ENCODE peak calls at places on chromosome X, in five cellular contexts. S is body of pancreas, U is adrenal gland, N is breast epithelium, I is GM12878. J is an unnamed sample.
A peak's percentile ranks its signal among the peaks of the same experiment; 100 is the strongest.

GRCh38 chrX:24262309-24262708 is 51.6 kb downstream of the SUPT20HL2 start:
- DNase-seq in N (no peak), I (no peak), U (no peak), S (no peak), J (no peak)

GRCh38 chrX:34849371-34849770 is 93.2 kb upstream of the FAM47B start:
- DNase-seq in S (no peak), I (no peak), N (no peak), U (no peak), J (no peak)

GRCh38 chrX:45187731-45188130 is 12.9 kb downstream of the DIPK2B start:
- DNase-seq in S (no peak), N (no peak), I (no peak), U (no peak), J (no peak)

GRCh38 chrX:133988010-133988409 is 2.6 kb upstream of the GPC3 start:
- DNase-seq in N (no peak), U (no peak), I (no peak), S (no peak), J (no peak)

GRCh38 chrX:136147320-136147901 is at the start of gene FHL1:
- DNase-seq in S (peak; percentile 36), U (peak; percentile 24), I (no peak), N (no peak), J (peak; percentile 57)

GRCh38 chrX:84339507-84340364 is 151.7 kb upstream of the RPS6KA6 start:
- DNase-seq in S (no peak), I (no peak), U (no peak), N (no peak), J (no peak)

GRCh38 chrX:110003167-110004156 is 548 bp downstream of the TMEM164 start:
- DNase-seq in S (peak; percentile 46), U (no peak), N (no peak), I (no peak), J (peak; percentile 39)

GRCh38 chrX:39616098-39616729 is 481.5 kb downstream of the BCOR start:
- DNase-seq in S (no peak), U (no peak), N (no peak), I (peak; percentile 24), J (no peak)

GRCh38 chrX:9905721-9906120 is 61.4 kb upstream of the CLDN34 start:
- DNase-seq in N (no peak), S (no peak), I (no peak), U (no peak), J (no peak)

GRCh38 chrX:82081027-82081426 is 879.1 kb downstream of the SH3BGRL start:
- DNase-seq in N (no peak), I (no peak), U (no peak), S (no peak), J (no peak)

GRCh38 chrX:147899715-147900114 is 12.0 kb upstream of the FMR1 start:
- DNase-seq in S (no peak), N (no peak), U (no peak), I (no peak), J (no peak)

GRCh38 chrX:17621566-17622270 is 115.6 kb upstream of the SCML1 start:
- DNase-seq in U (no peak), S (no peak), I (no peak), N (no peak), J (no peak)

GRCh38 chrX:152898442-152898841 is 575 bp downstream of the ZNF185 start:
- DNase-seq in I (no peak), N (no peak), S (no peak), U (no peak), J (no peak)
- H3K4me1 ChIP-seq in I (no peaks in the 10 kb centered on the region), N (no peaks in the 10 kb centered on the region), S (peaks cover 4% of the 10 kb centered on the region), U (no peaks in the 10 kb centered on the region), J (no peaks in the 10 kb centered on the region)

DNA sequence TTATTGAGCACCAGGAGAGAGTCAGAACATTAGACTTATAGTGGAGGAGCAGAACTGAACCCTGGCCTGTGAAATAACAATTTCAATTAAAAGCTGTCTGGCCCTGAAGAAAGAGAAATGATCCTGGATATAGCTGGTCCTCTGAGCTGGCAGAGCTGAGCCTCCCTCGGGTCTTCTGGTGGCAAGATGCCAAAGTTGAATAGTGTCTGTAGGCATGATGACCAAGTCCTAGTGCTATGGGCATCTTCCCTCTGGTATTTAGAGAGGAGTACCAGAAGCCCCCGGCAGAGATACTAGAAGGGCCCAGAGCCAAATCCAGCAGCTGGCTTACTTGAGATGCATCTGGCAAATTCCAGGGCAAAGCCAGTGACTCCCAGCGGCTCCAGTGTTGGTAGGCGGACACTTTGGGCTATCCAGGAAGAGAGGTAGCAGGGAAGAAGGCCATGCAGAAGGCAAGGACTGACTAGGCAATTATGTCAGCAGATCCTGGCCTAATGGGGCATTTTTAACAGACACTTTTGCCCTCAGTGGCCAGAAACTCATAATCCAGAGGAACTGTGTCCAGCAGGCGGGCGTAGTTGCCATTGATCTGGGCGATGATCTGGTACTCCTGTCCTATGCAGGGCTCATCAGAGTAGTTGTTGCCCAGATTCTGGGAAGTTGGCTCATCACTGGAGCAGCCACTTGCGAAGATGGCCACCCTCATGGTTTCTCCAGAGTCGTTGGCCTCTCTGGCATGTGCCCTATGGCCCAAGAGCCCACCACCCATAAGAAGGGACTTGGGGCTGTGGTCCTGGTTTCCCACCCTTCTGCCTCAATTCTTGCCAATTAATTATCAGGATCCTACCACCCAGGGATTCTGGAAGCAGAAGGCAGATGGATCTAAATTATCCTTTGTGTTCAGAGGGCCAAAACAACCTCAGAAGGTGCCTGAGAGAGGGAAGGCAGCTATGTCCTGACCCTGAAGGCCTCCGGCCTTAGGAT is 17.8 kb downstream of the VSIG4 start:
- DNase-seq in S (no peak), N (no peak), U (no peak), I (no peak), J (no peak)
- H3K27ac ChIP-seq in S (no peak overlapping the region), N (no peak overlapping the region), U (no peak overlapping the region), I (no peak overlapping the region), J (no peak overlapping the region)

GRCh38 chrX:11427082-11428033 is 134.1 kb downstream of the AMELX start:
- DNase-seq in I (no peak), S (peak; percentile 38), U (peak; percentile 20), N (no peak), J (peak; percentile 43)
- TF ChIP-seq POLR2A in I (no peak), S (no peak), U (no peak), N (no peak), J (no peak)

DNA sequence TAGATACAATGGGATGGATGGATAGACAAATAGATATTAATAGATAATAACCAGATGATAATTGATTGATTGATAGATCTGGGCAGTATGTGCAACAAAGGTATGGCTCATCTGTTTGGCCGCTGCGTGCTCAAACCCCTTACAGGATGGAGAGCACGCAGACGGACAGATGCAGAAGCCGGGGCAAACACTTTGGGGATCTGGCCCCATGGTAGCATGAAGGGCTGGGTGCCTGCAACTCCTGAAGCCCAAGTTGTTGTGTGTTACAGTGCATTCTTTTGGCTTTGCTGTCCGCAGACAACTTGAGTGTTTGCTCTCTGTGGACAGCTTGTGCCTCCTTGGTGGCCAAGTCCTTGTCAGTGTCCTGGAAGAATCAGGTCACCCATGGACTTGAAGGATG is 10.6 kb upstream of the DHRSX start:
- DNase-seq in N (no peak), I (no peak), U (no peak), S (no peak), J (no peak)
- H3K4me1 ChIP-seq in N (no peaks in the 10 kb centered on the region), I (peaks cover 24% of the 10 kb centered on the region), U (no peaks in the 10 kb centered on the region), S (peaks cover 10% of the 10 kb centered on the region), J (no peaks in the 10 kb centered on the region)

GRCh38 chrX:72330131-72330530 is 24.4 kb upstream of the CITED1 start:
- DNase-seq in N (no peak), S (no peak), I (no peak), U (no peak), J (no peak)
- H3K27ac ChIP-seq in N (no peak overlapping the region), S (no peak overlapping the region), I (no peak overlapping the region), U (no peak overlapping the region), J (no peak overlapping the region)

GRCh38 chrX:154437971-154438893 is 1.3 kb downstream of the GDI1 start:
- DNase-seq in I (no peak), U (no peak), N (no peak), S (no peak), J (no peak)
- TF ChIP-seq POLR2A in I (no peak), U (no peak), N (no peak), S (no peak), J (no peak)

GRCh38 chrX:69284491-69284890 is 119.2 kb upstream of the PJA1 start:
- DNase-seq in N (no peak), I (no peak), U (no peak), S (no peak), J (no peak)

GRCh38 chrX:69282893-69283690 is 117.8 kb upstream of the PJA1 start:
- DNase-seq in S (no peak), N (no peak), U (no peak), I (no peak), J (no peak)

GRCh38 chrX:69277961-69278795 is 112.9 kb upstream of the PJA1 start:
- DNase-seq in S (no peak), N (no peak), I (no peak), U (no peak), J (no peak)

GRCh38 chrX:69279234-69279633 is 114.0 kb upstream of the PJA1 start:
- DNase-seq in I (no peak), N (no peak), U (no peak), S (no peak), J (no peak)

GRCh38 chrX:69280956-69281355 is 115.7 kb upstream of the PJA1 start:
- DNase-seq in I (no peak), U (no peak), S (peak; percentile 28), N (no peak), J (no peak)
- H3K4me1 ChIP-seq in I (no peaks in the 10 kb centered on the region), U (no peaks in the 10 kb centered on the region), S (peaks cover 16% of the 10 kb centered on the region), N (no peaks in the 10 kb centered on the region), J (peaks cover 51% of the 10 kb centered on the region)

J was measured in stomach.